ENCODE peak calls at places on chromosomes 4 and X, in seven cellular contexts. F, V, P, W, X, T and U are unnamed samples.

GRCh38 chr4:26520728-26521442 is 30.6 kb upstream of the CCKAR start:
- DNase-seq in P (no peak), T (no peak), F (no peak), X (no peak), W (no peak), V (no peak), U (no peak)

GRCh38 chr4:93791570-93792195 is 36.9 kb upstream of the ATOH1 start:
- DNase-seq in X (peak; percentile 42), V (peak; percentile 19), T (peak; percentile 51), P (no peak), F (no peak), W (no peak), U (peak; percentile 61)

GRCh38 chrX:95346854-95347253 is 1337.8 kb upstream of the DIAPH2 start:
- DNase-seq in V (no peak), W (no peak), T (no peak), X (no peak), P (no peak), F (no peak), U (peak; percentile 36)

GRCh38 chrX:77065896-77066295 is 381.3 kb upstream of the FGF16 start:
- DNase-seq in P (no peak), V (no peak), X (no peak), T (no peak), F (no peak), W (no peak), U (no peak)

GRCh38 chr4:98794565-98795205 is 134.2 kb downstream of the EIF4E start:
- DNase-seq in P (no peak), F (no peak), T (no peak), X (peak; percentile 46), W (no peak), V (no peak), U (no peak)

GRCh38 chr4:152828122-152828521 is 48.4 kb downstream of the ARFIP1 start:
- DNase-seq in X (peak; percentile 8), W (no peak), P (no peak), T (no peak), F (no peak), V (no peak), U (no peak)

GRCh38 chr4:101989551-101989950 is 199.0 kb downstream of the BANK1 start:
- DNase-seq in V (no peak), W (no peak), X (peak; percentile 6), F (no peak), T (no peak), P (no peak), U (no peak)

GRCh38 chr4:151948351-151949016 is 187.7 kb upstream of the GATB start:
- DNase-seq in V (peak; percentile 26), T (no peak), W (no peak), F (no peak), P (no peak), X (peak; percentile 49), U (no peak)

GRCh38 chr4:74627093-74627492 is 167.2 kb downstream of the BTC start:
- DNase-seq in V (no peak), T (no peak), F (no peak), W (no peak), X (no peak), P (no peak), U (no peak)

GRCh38 chr4:85522836-85523235 is 47.9 kb downstream of the ARHGAP24 start:
- DNase-seq in X (no peak), V (no peak), T (no peak), W (no peak), P (no peak), F (no peak), U (no peak)

GRCh38 chr4:19615086-19615689 is 636.5 kb upstream of the SLIT2 start:
- DNase-seq in T (no peak), W (no peak), V (no peak), X (no peak), P (no peak), F (no peak), U (peak; percentile 77)

GRCh38 chr4:101711590-101712255 is 78.8 kb upstream of the BANK1 start:
- DNase-seq in T (no peak), X (no peak), F (no peak), P (peak; percentile 65), V (no peak), W (no peak), U (peak; percentile 18)

GRCh38 chr4:11178433-11178832 is 250.3 kb downstream of the HS3ST1 start:
- DNase-seq in X (no peak), T (no peak), P (no peak), F (no peak), V (no peak), W (no peak), U (no peak)